ENCODE peak calls at places on chromosome 10, in six cellular contexts. One of them, this sample, is unnamed.

GRCh38 chr10:78381072-78381471 is 347.4 kb downstream of the RPS24 start:
- DNase-seq in lower lobe of right lung: no peak
- DNase-seq in mammary epithelial cell: no peak
- DNase-seq in CD4-positive, CD25-positive, alpha-beta regulatory T cell: no peak
- DNase-seq in GM23248: no peak
- DNase-seq in H9: peak; percentile 42
- DNase-seq in this sample: no peak

GRCh38 chr10:89419548-89419947 is 5.2 kb downstream of the IFIT5 start:
- DNase-seq in lower lobe of right lung: no peak
- DNase-seq in mammary epithelial cell: no peak
- DNase-seq in CD4-positive, CD25-positive, alpha-beta regulatory T cell: no peak
- DNase-seq in GM23248: peak; percentile 66
- DNase-seq in H9: no peak
- DNase-seq in this sample: no peak

GRCh38 chr10:124015991-124016390 is 77.4 kb downstream of the CHST15 start:
- DNase-seq in lower lobe of right lung: no peak
- DNase-seq in mammary epithelial cell: no peak
- DNase-seq in CD4-positive, CD25-positive, alpha-beta regulatory T cell: no peak
- DNase-seq in GM23248: no peak
- DNase-seq in H9: no peak
- DNase-seq in this sample: no peak

GRCh38 chr10:36455481-36456119 is 669.8 kb upstream of the ANKRD30A start:
- DNase-seq in lower lobe of right lung: no peak
- DNase-seq in mammary epithelial cell: no peak
- DNase-seq in CD4-positive, CD25-positive, alpha-beta regulatory T cell: no peak
- DNase-seq in GM23248: peak; percentile 72
- DNase-seq in H9: no peak
- DNase-seq in this sample: no peak

GRCh38 chr10:22158426-22158825 is 59.4 kb downstream of the EBLN1 start:
- DNase-seq in lower lobe of right lung: no peak
- DNase-seq in mammary epithelial cell: no peak
- DNase-seq in CD4-positive, CD25-positive, alpha-beta regulatory T cell: no peak
- DNase-seq in GM23248: no peak
- DNase-seq in H9: no peak
- DNase-seq in this sample: no peak

GRCh38 chr10:33376976-33377657 is 42.6 kb upstream of the NRP1 start:
- DNase-seq in lower lobe of right lung: no peak
- DNase-seq in mammary epithelial cell: peak; percentile 82
- DNase-seq in CD4-positive, CD25-positive, alpha-beta regulatory T cell: no peak
- DNase-seq in GM23248: peak; percentile 90
- DNase-seq in H9: no peak
- DNase-seq in this sample: no peak

GRCh38 chr10:106661133-106661766 is 503.3 kb downstream of the SORCS1 start:
- DNase-seq in lower lobe of right lung: no peak
- DNase-seq in mammary epithelial cell: no peak
- DNase-seq in CD4-positive, CD25-positive, alpha-beta regulatory T cell: no peak
- DNase-seq in GM23248: no peak
- DNase-seq in H9: no peak
- DNase-seq in this sample: no peak

GRCh38 chr10:70459061-70459770 is 17.7 kb upstream of the NODAL start:
- DNase-seq in lower lobe of right lung: no peak
- DNase-seq in mammary epithelial cell: no peak
- DNase-seq in CD4-positive, CD25-positive, alpha-beta regulatory T cell: no peak
- DNase-seq in GM23248: no peak
- DNase-seq in H9: peak; percentile 64
- DNase-seq in this sample: no peak

GRCh38 chr10:132164801-132165278 is 21.9 kb upstream of the DPYSL4 start:
- DNase-seq in lower lobe of right lung: peak; percentile 41
- DNase-seq in mammary epithelial cell: no peak
- DNase-seq in CD4-positive, CD25-positive, alpha-beta regulatory T cell: no peak
- DNase-seq in GM23248: no peak
- DNase-seq in H9: peak; percentile 69
- DNase-seq in this sample: no peak

GRCh38 chr10:132461683-132462231 is 64.8 kb downstream of the PWWP2B start:
- DNase-seq in lower lobe of right lung: peak; percentile 44
- DNase-seq in mammary epithelial cell: no peak
- DNase-seq in CD4-positive, CD25-positive, alpha-beta regulatory T cell: no peak
- DNase-seq in GM23248: peak; percentile 45
- DNase-seq in H9: no peak
- DNase-seq in this sample: no peak

GRCh38 chr10:77029684-77030407 is 607.8 kb downstream of the KCNMA1 start:
- DNase-seq in lower lobe of right lung: no peak
- DNase-seq in mammary epithelial cell: no peak
- DNase-seq in CD4-positive, CD25-positive, alpha-beta regulatory T cell: no peak
- DNase-seq in GM23248: no peak
- DNase-seq in H9: no peak
- DNase-seq in this sample: no peak

GRCh38 chr10:123642293-123642692 is 23.9 kb upstream of the GPR26 start:
- DNase-seq in lower lobe of right lung: no peak
- DNase-seq in mammary epithelial cell: no peak
- DNase-seq in CD4-positive, CD25-positive, alpha-beta regulatory T cell: no peak
- DNase-seq in GM23248: peak; percentile 29
- DNase-seq in H9: peak; percentile 49
- DNase-seq in this sample: no peak

GRCh38 chr10:15472008-15472407 is 100.9 kb upstream of the FAM171A1 start:
- DNase-seq in lower lobe of right lung: no peak
- DNase-seq in mammary epithelial cell: no peak
- DNase-seq in CD4-positive, CD25-positive, alpha-beta regulatory T cell: no peak
- DNase-seq in GM23248: peak; percentile 15
- DNase-seq in H9: no peak
- DNase-seq in this sample: no peak

GRCh38 chr10:4807803-4808507 is 18.1 kb upstream of the AKR1E2 start:
- DNase-seq in lower lobe of right lung: no peak
- DNase-seq in mammary epithelial cell: peak; percentile 79
- DNase-seq in CD4-positive, CD25-positive, alpha-beta regulatory T cell: no peak
- DNase-seq in GM23248: peak; percentile 89
- DNase-seq in H9: no peak
- DNase-seq in this sample: no peak

GRCh38 chr10:58157076-58157766 is 110.5 kb downstream of the IPMK start:
- DNase-seq in lower lobe of right lung: no peak
- DNase-seq in mammary epithelial cell: peak; percentile 94
- DNase-seq in CD4-positive, CD25-positive, alpha-beta regulatory T cell: no peak
- DNase-seq in GM23248: peak; percentile 99
- DNase-seq in H9: no peak
- DNase-seq in this sample: no peak

GRCh38 chr10:6840766-6841165 is 260.7 kb upstream of the PRKCQ start:
- DNase-seq in lower lobe of right lung: no peak
- DNase-seq in mammary epithelial cell: no peak
- DNase-seq in CD4-positive, CD25-positive, alpha-beta regulatory T cell: no peak
- DNase-seq in GM23248: peak; percentile 73
- DNase-seq in H9: no peak
- DNase-seq in this sample: no peak

GRCh38 chr10:113820507-113820906 is 33.4 kb downstream of the DCLRE1A start:
- DNase-seq in lower lobe of right lung: no peak
- DNase-seq in mammary epithelial cell: no peak
- DNase-seq in CD4-positive, CD25-positive, alpha-beta regulatory T cell: no peak
- DNase-seq in GM23248: no peak
- DNase-seq in H9: peak; percentile 41
- DNase-seq in this sample: no peak

GRCh38 chr10:3624367-3624766 is 160.6 kb downstream of the KLF6 start:
- DNase-seq in lower lobe of right lung: no peak
- DNase-seq in mammary epithelial cell: no peak
- DNase-seq in CD4-positive, CD25-positive, alpha-beta regulatory T cell: no peak
- DNase-seq in GM23248: peak; percentile 69
- DNase-seq in H9: no peak
- DNase-seq in this sample: no peak

GRCh38 chr10:57579926-57580325 is 687.8 kb downstream of the IPMK start:
- DNase-seq in lower lobe of right lung: no peak
- DNase-seq in mammary epithelial cell: peak; percentile 27
- DNase-seq in CD4-positive, CD25-positive, alpha-beta regulatory T cell: no peak
- DNase-seq in GM23248: peak; percentile 37
- DNase-seq in H9: peak; percentile 48
- DNase-seq in this sample: no peak

GRCh38 chr10:6348091-6348862 is 145.5 kb downstream of the PFKFB3 start:
- DNase-seq in lower lobe of right lung: peak; percentile 65
- DNase-seq in mammary epithelial cell: no peak
- DNase-seq in CD4-positive, CD25-positive, alpha-beta regulatory T cell: peak; percentile 71
- DNase-seq in GM23248: peak; percentile 64
- DNase-seq in H9: no peak
- DNase-seq in this sample: peak; percentile 36

GRCh38 chr10:88657901-88658300 is 6.3 kb upstream of the LIPF start:
- DNase-seq in lower lobe of right lung: no peak
- DNase-seq in mammary epithelial cell: peak; percentile 81
- DNase-seq in CD4-positive, CD25-positive, alpha-beta regulatory T cell: no peak
- DNase-seq in GM23248: peak; percentile 63
- DNase-seq in H9: no peak
- DNase-seq in this sample: no peak

GRCh38 chr10:48655426-48656240 is 29.0 kb upstream of the WDFY4 start:
- DNase-seq in lower lobe of right lung: peak; percentile 82
- DNase-seq in mammary epithelial cell: peak; percentile 62
- DNase-seq in CD4-positive, CD25-positive, alpha-beta regulatory T cell: no peak
- DNase-seq in GM23248: peak; percentile 94
- DNase-seq in H9: no peak
- DNase-seq in this sample: peak; percentile 52

GRCh38 chr10:89327803-89328441 is at the start of gene IFIT3:
- DNase-seq in lower lobe of right lung: peak; percentile 53
- DNase-seq in mammary epithelial cell: peak; percentile 67
- DNase-seq in CD4-positive, CD25-positive, alpha-beta regulatory T cell: no peak
- DNase-seq in GM23248: peak; percentile 92
- DNase-seq in H9: no peak
- DNase-seq in this sample: peak; percentile 23

GRCh38 chr10:72540193-72540807 is 85.6 kb downstream of the MICU1 start:
- DNase-seq in lower lobe of right lung: no peak
- DNase-seq in mammary epithelial cell: no peak
- DNase-seq in CD4-positive, CD25-positive, alpha-beta regulatory T cell: no peak
- DNase-seq in GM23248: peak; percentile 2
- DNase-seq in H9: no peak
- DNase-seq in this sample: no peak

GRCh38 chr10:72550239-72550638 is 75.6 kb downstream of the MICU1 start:
- DNase-seq in lower lobe of right lung: no peak
- DNase-seq in mammary epithelial cell: peak; percentile 28
- DNase-seq in CD4-positive, CD25-positive, alpha-beta regulatory T cell: no peak
- DNase-seq in GM23248: no peak
- DNase-seq in H9: no peak
- DNase-seq in this sample: no peak

GRCh38 chr10:72542396-72542815 is 83.5 kb downstream of the MICU1 start:
- DNase-seq in lower lobe of right lung: no peak
- DNase-seq in mammary epithelial cell: no peak
- DNase-seq in CD4-positive, CD25-positive, alpha-beta regulatory T cell: no peak
- DNase-seq in GM23248: no peak
- DNase-seq in H9: no peak
- DNase-seq in this sample: no peak

GRCh38 chr10:72545511-72545910 is 80.4 kb downstream of the MICU1 start:
- DNase-seq in lower lobe of right lung: no peak
- DNase-seq in mammary epithelial cell: no peak
- DNase-seq in CD4-positive, CD25-positive, alpha-beta regulatory T cell: no peak
- DNase-seq in GM23248: no peak
- DNase-seq in H9: no peak
- DNase-seq in this sample: no peak
- H3K27ac ChIP-seq in lower lobe of right lung: no peak overlapping the region
- H3K27ac ChIP-seq in mammary epithelial cell: no peak overlapping the region
- H3K27ac ChIP-seq in CD4-positive, CD25-positive, alpha-beta regulatory T cell: no peak overlapping the region
- H3K27ac ChIP-seq in GM23248: no peak overlapping the region
- H3K27ac ChIP-seq in H9: no peak overlapping the region
- H3K27ac ChIP-seq in this sample: no peak overlapping the region

DNA sequence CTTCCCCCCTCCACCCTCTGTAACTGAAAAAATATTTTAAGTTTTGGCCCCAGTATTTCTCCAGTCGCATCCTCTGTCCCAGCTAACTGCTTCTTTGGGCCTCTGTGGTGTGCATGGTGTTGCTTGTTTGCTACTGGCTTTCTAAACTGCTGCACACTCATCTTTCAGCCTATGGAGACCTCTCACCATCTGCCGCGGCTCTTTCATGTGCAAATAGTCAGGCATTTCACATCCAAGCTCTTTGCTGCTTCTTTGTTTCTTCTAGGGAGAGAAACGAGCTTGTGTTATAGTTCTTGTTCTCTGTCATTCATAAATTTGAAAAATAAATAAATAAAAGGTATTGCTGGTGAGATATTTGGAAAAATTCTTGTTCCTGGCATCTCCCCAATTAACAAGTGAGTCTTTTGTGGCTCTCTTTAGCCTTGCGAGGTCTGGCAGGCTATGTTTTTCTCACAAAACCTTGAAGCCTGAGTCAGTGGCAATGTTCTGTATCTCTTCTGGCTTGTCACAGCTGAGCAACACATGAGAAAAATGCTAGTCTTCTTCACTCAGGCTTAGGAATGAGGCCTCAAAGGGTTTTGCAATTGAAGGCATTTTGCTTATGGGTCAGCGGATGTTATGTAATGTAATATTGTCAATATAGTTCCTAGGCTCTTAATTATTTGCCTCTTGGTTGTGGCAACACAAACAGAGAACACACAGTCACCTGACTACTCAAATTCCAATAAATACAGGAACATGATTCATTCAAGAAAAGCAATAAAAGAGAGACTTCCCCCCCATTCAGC is 274.0 kb downstream of the FRMD4A start:
- DNase-seq in lower lobe of right lung: no peak
- DNase-seq in mammary epithelial cell: no peak
- DNase-seq in CD4-positive, CD25-positive, alpha-beta regulatory T cell: no peak
- DNase-seq in GM23248: peak; percentile 98
- DNase-seq in H9: peak; percentile 43
- DNase-seq in this sample: no peak
- H3K27ac ChIP-seq in lower lobe of right lung: peak overlapping the region; percentile 15
- H3K27ac ChIP-seq in mammary epithelial cell: no peak overlapping the region
- H3K27ac ChIP-seq in CD4-positive, CD25-positive, alpha-beta regulatory T cell: no peak overlapping the region
- H3K27ac ChIP-seq in GM23248: peak overlapping the region; percentile 81
- H3K27ac ChIP-seq in H9: peak overlapping the region; percentile 46
- H3K27ac ChIP-seq in this sample: no peak overlapping the region

DNA sequence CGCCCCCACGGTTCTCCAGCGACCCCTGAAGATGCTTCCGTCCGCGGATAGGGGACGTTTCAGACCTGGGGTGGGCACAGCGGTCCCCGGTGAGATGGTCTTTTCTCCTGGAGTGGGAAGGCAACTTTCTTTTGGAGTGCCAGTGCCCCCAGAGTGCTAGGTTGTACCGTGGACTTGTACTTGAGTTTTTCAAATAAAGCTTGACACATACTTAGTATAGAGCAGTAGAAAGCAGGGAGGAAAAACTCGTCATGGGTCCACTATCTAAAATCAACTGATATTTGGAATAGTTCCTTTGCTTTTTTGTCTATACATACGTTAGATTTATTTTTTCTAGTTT is 28.4 kb downstream of the RBM20 start:
- DNase-seq in lower lobe of right lung: no peak
- DNase-seq in mammary epithelial cell: no peak
- DNase-seq in CD4-positive, CD25-positive, alpha-beta regulatory T cell: no peak
- DNase-seq in GM23248: no peak
- DNase-seq in H9: no peak
- DNase-seq in this sample: no peak
- H3K27ac ChIP-seq in lower lobe of right lung: peak overlapping the region; percentile 71
- H3K27ac ChIP-seq in mammary epithelial cell: no peak overlapping the region
- H3K27ac ChIP-seq in CD4-positive, CD25-positive, alpha-beta regulatory T cell: no peak overlapping the region
- H3K27ac ChIP-seq in GM23248: no peak overlapping the region
- H3K27ac ChIP-seq in H9: no peak overlapping the region
- H3K27ac ChIP-seq in this sample: no peak overlapping the region

DNA sequence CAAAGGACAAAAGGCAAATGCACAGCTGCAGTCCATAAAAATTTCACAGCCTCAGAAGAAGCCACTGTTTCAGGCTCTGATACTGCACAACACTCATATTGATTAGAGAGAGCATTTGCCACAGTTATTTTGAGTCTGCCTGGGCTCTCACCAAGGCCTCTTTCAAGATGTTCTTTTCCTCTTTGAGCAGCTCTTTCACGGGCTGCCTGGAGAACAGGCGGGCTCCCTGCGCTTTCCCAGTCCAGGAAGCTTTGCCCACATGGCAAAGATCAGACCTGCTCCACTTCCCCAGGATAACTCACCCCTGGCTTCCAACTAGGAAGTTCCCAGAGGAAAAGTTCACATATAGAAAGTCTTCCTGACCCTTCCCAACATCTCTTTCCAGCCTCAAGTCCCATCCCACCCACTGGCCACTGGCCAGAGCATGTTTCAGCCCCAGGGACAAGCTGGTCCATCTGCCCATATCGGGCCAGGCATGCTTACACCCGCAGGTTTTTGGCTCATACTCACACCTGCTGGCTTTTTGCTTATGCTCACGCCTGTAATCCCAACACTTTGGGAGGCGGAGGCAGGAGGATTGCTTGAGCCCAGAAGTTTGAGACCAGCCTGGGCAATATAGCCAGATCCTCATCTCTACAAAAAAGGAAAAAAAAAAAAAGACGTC is 3.3 kb downstream of the SLIT1 start:
- DNase-seq in lower lobe of right lung: no peak
- DNase-seq in mammary epithelial cell: no peak
- DNase-seq in CD4-positive, CD25-positive, alpha-beta regulatory T cell: no peak
- DNase-seq in GM23248: no peak
- DNase-seq in H9: no peak
- DNase-seq in this sample: no peak
- H3K27ac ChIP-seq in lower lobe of right lung: no peak overlapping the region
- H3K27ac ChIP-seq in mammary epithelial cell: no peak overlapping the region
- H3K27ac ChIP-seq in CD4-positive, CD25-positive, alpha-beta regulatory T cell: no peak overlapping the region
- H3K27ac ChIP-seq in GM23248: no peak overlapping the region
- H3K27ac ChIP-seq in H9: no peak overlapping the region
- H3K27ac ChIP-seq in this sample: no peak overlapping the region

This sample was measured in caudate nucleus.